ENCODE peak calls at places on chromosome 3, in nine cellular contexts. One of them, this sample, is unnamed. For H3K4me1, the result is how much of the 10 kb centered on the place peaks cover.

GRCh38 chr3:154131850-154132249 is 10.7 kb downstream of the ARHGEF26 start:
- DNase-seq in mammary epithelial cell: no peak
- DNase-seq in H9: no peak
- DNase-seq in IMR-90: no peak
- DNase-seq in heart left ventricle: no peak
- DNase-seq in left ventricle myocardium inferior: no peak
- DNase-seq in heart right ventricle: no peak
- DNase-seq in keratinocyte: no peak
- DNase-seq in PC-9: no peak
- DNase-seq in this sample: no peak

GRCh38 chr3:71713041-71713440 is 12.2 kb downstream of the EIF4E3 start:
- DNase-seq in mammary epithelial cell: peak
- DNase-seq in H9: no peak
- DNase-seq in IMR-90: no peak
- DNase-seq in heart left ventricle: no peak
- DNase-seq in left ventricle myocardium inferior: no peak
- DNase-seq in heart right ventricle: no peak
- DNase-seq in keratinocyte: no peak
- DNase-seq in PC-9: peak
- DNase-seq in this sample: no peak

GRCh38 chr3:16084887-16085286 is 89.6 kb upstream of the GALNT15 start:
- DNase-seq in mammary epithelial cell: no peak
- DNase-seq in H9: no peak
- DNase-seq in IMR-90: peak
- DNase-seq in heart left ventricle: no peak
- DNase-seq in left ventricle myocardium inferior: no peak
- DNase-seq in heart right ventricle: no peak
- DNase-seq in keratinocyte: no peak
- DNase-seq in PC-9: no peak
- DNase-seq in this sample: no peak

GRCh38 chr3:82208002-82208710 is 446.7 kb upstream of the GBE1 start:
- DNase-seq in mammary epithelial cell: peak
- DNase-seq in H9: no peak
- DNase-seq in IMR-90: no peak
- DNase-seq in heart left ventricle: no peak
- DNase-seq in left ventricle myocardium inferior: no peak
- DNase-seq in heart right ventricle: no peak
- DNase-seq in keratinocyte: no peak
- DNase-seq in PC-9: no peak
- DNase-seq in this sample: no peak

GRCh38 chr3:31534036-31534435 is 1.3 kb downstream of the STT3B start:
- DNase-seq in mammary epithelial cell: peak
- DNase-seq in H9: no peak
- DNase-seq in IMR-90: peak
- DNase-seq in heart left ventricle: no peak
- DNase-seq in left ventricle myocardium inferior: no peak
- DNase-seq in heart right ventricle: no peak
- DNase-seq in keratinocyte: no peak
- DNase-seq in PC-9: no peak
- DNase-seq in this sample: no peak

GRCh38 chr3:45595364-45596154 is 1.0 kb downstream of the LIMD1 start:
- DNase-seq in mammary epithelial cell: no peak
- DNase-seq in H9: no peak
- DNase-seq in IMR-90: no peak
- DNase-seq in heart left ventricle: peak
- DNase-seq in left ventricle myocardium inferior: peak
- DNase-seq in heart right ventricle: peak
- DNase-seq in keratinocyte: no peak
- DNase-seq in PC-9: no peak
- DNase-seq in this sample: no peak

GRCh38 chr3:63964287-63965073 is 52.3 kb upstream of the SCAANT1 start:
- DNase-seq in mammary epithelial cell: peak
- DNase-seq in H9: no peak
- DNase-seq in IMR-90: no peak
- DNase-seq in heart left ventricle: no peak
- DNase-seq in left ventricle myocardium inferior: no peak
- DNase-seq in heart right ventricle: no peak
- DNase-seq in keratinocyte: no peak
- DNase-seq in PC-9: no peak
- DNase-seq in this sample: no peak

GRCh38 chr3:110495201-110495927 is 576.3 kb upstream of the NECTIN3 start:
- DNase-seq in mammary epithelial cell: no peak
- DNase-seq in H9: peak
- DNase-seq in IMR-90: no peak
- DNase-seq in heart left ventricle: no peak
- DNase-seq in left ventricle myocardium inferior: no peak
- DNase-seq in heart right ventricle: no peak
- DNase-seq in keratinocyte: no peak
- DNase-seq in PC-9: no peak
- DNase-seq in this sample: no peak

GRCh38 chr3:73508330-73508954 is 116.3 kb downstream of the PDZRN3 start:
- DNase-seq in mammary epithelial cell: peak
- DNase-seq in H9: peak
- DNase-seq in IMR-90: peak
- DNase-seq in heart left ventricle: no peak
- DNase-seq in left ventricle myocardium inferior: no peak
- DNase-seq in heart right ventricle: no peak
- DNase-seq in keratinocyte: peak
- DNase-seq in PC-9: no peak
- DNase-seq in this sample: no peak

GRCh38 chr3:123330441-123330991 is 118.4 kb downstream of the ADCY5 start:
- DNase-seq in mammary epithelial cell: no peak
- DNase-seq in H9: no peak
- DNase-seq in IMR-90: no peak
- DNase-seq in heart left ventricle: peak
- DNase-seq in left ventricle myocardium inferior: peak
- DNase-seq in heart right ventricle: no peak
- DNase-seq in keratinocyte: no peak
- DNase-seq in PC-9: no peak
- DNase-seq in this sample: no peak

GRCh38 chr3:72011495-72011894 is 226.5 kb upstream of the PROK2 start:
- DNase-seq in mammary epithelial cell: peak
- DNase-seq in H9: no peak
- DNase-seq in IMR-90: peak
- DNase-seq in heart left ventricle: no peak
- DNase-seq in left ventricle myocardium inferior: no peak
- DNase-seq in heart right ventricle: no peak
- DNase-seq in keratinocyte: no peak
- DNase-seq in PC-9: no peak
- DNase-seq in this sample: no peak

GRCh38 chr3:141412936-141413354 is 44.6 kb downstream of the ZBTB38 start:
- DNase-seq in mammary epithelial cell: peak
- DNase-seq in H9: no peak
- DNase-seq in IMR-90: peak
- DNase-seq in heart left ventricle: peak
- DNase-seq in left ventricle myocardium inferior: peak
- DNase-seq in heart right ventricle: peak
- DNase-seq in keratinocyte: no peak
- DNase-seq in PC-9: no peak
- DNase-seq in this sample: no peak

GRCh38 chr3:141413387-141414140 is 45.3 kb downstream of the ZBTB38 start:
- DNase-seq in mammary epithelial cell: no peak
- DNase-seq in H9: no peak
- DNase-seq in IMR-90: peak
- DNase-seq in heart left ventricle: no peak
- DNase-seq in left ventricle myocardium inferior: no peak
- DNase-seq in heart right ventricle: no peak
- DNase-seq in keratinocyte: no peak
- DNase-seq in PC-9: no peak
- DNase-seq in this sample: no peak

GRCh38 chr3:141415959-141416358 is 47.7 kb downstream of the ZBTB38 start:
- DNase-seq in mammary epithelial cell: no peak
- DNase-seq in H9: no peak
- DNase-seq in IMR-90: no peak
- DNase-seq in heart left ventricle: no peak
- DNase-seq in left ventricle myocardium inferior: no peak
- DNase-seq in heart right ventricle: no peak
- DNase-seq in keratinocyte: no peak
- DNase-seq in PC-9: no peak
- DNase-seq in this sample: no peak

GRCh38 chr3:141414141-141414689 is 45.9 kb downstream of the ZBTB38 start:
- DNase-seq in mammary epithelial cell: no peak
- DNase-seq in H9: no peak
- DNase-seq in IMR-90: no peak
- DNase-seq in heart left ventricle: no peak
- DNase-seq in left ventricle myocardium inferior: no peak
- DNase-seq in heart right ventricle: no peak
- DNase-seq in keratinocyte: no peak
- DNase-seq in PC-9: no peak
- DNase-seq in this sample: no peak

DNA sequence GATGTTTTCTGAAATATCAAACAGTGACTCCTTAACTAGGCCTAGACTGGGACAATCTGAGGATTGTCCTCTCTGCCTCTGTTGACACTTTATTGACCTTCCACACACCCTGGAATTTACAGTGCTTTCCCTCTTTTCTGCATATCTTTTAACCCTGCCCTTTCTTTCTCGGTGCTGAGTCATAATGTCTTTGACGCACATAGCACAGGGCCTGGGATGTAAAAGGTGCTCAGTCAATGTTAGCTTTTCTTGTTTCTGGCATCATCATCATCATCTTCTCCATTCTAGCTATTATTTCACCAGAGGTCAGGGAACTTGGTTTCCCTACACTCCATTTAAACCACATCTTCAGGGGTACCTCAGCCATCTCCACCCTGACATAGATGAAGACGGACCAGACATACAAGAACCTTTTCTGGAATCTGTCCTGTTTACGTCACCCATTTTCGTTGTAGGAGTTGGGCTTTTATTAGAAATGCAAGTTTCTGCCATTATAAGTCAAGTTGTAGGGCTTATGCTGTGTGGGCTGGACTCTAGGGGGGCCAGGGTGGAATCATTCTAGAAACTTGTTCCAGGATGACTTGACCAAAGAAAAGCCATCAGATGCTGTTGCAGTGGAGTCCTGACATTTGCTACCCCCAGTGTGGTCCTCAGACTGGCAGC is 46.6 kb downstream of the ZBTB38 start:
- DNase-seq in mammary epithelial cell: no peak
- DNase-seq in H9: no peak
- DNase-seq in IMR-90: peak
- DNase-seq in heart left ventricle: no peak
- DNase-seq in left ventricle myocardium inferior: no peak
- DNase-seq in heart right ventricle: no peak
- DNase-seq in keratinocyte: no peak
- DNase-seq in PC-9: no peak
- DNase-seq in this sample: no peak
- H3K4me1 ChIP-seq in mammary epithelial cell: under half
- H3K4me1 ChIP-seq in H9: under half
- H3K4me1 ChIP-seq in IMR-90: under half
- H3K4me1 ChIP-seq in heart left ventricle: half or more
- H3K4me1 ChIP-seq in left ventricle myocardium inferior: half or more
- H3K4me1 ChIP-seq in heart right ventricle: half or more
- H3K4me1 ChIP-seq in keratinocyte: under half
- H3K4me1 ChIP-seq in PC-9: under half
- H3K4me1 ChIP-seq in this sample: under half

GRCh38 chr3:147943265-147943945 is 534.2 kb downstream of the ZIC1 start:
- DNase-seq in mammary epithelial cell: peak
- DNase-seq in H9: no peak
- DNase-seq in IMR-90: peak
- DNase-seq in heart left ventricle: no peak
- DNase-seq in left ventricle myocardium inferior: no peak
- DNase-seq in heart right ventricle: no peak
- DNase-seq in keratinocyte: no peak
- DNase-seq in PC-9: peak
- DNase-seq in this sample: no peak
- H3K27ac ChIP-seq in mammary epithelial cell: peak
- H3K27ac ChIP-seq in H9: no peak
- H3K27ac ChIP-seq in IMR-90: peak
- H3K27ac ChIP-seq in heart left ventricle: no peak
- H3K27ac ChIP-seq in left ventricle myocardium inferior: no peak
- H3K27ac ChIP-seq in heart right ventricle: no peak
- H3K27ac ChIP-seq in keratinocyte: peak
- H3K27ac ChIP-seq in PC-9: peak
- H3K27ac ChIP-seq in this sample: no peak

GRCh38 chr3:124560406-124561215 is 169.6 kb upstream of the UMPS start:
- DNase-seq in mammary epithelial cell: no peak
- DNase-seq in H9: no peak
- DNase-seq in IMR-90: no peak
- DNase-seq in heart left ventricle: no peak
- DNase-seq in left ventricle myocardium inferior: no peak
- DNase-seq in heart right ventricle: no peak
- DNase-seq in keratinocyte: no peak
- DNase-seq in PC-9: no peak
- DNase-seq in this sample: no peak
- H3K4me1 ChIP-seq in mammary epithelial cell: under half
- H3K4me1 ChIP-seq in H9: under half
- H3K4me1 ChIP-seq in IMR-90: under half
- H3K4me1 ChIP-seq in heart left ventricle: under half
- H3K4me1 ChIP-seq in left ventricle myocardium inferior: under half
- H3K4me1 ChIP-seq in heart right ventricle: under half
- H3K4me1 ChIP-seq in keratinocyte: under half
- H3K4me1 ChIP-seq in PC-9: under half
- H3K4me1 ChIP-seq in this sample: under half

GRCh38 chr3:66971245-66971644 is 26.9 kb upstream of the KBTBD8 start:
- DNase-seq in mammary epithelial cell: no peak
- DNase-seq in H9: no peak
- DNase-seq in IMR-90: no peak
- DNase-seq in heart left ventricle: no peak
- DNase-seq in left ventricle myocardium inferior: no peak
- DNase-seq in heart right ventricle: no peak
- DNase-seq in keratinocyte: no peak
- DNase-seq in PC-9: no peak
- DNase-seq in this sample: no peak
- H3K27ac ChIP-seq in mammary epithelial cell: no peak
- H3K27ac ChIP-seq in H9: no peak
- H3K27ac ChIP-seq in IMR-90: no peak
- H3K27ac ChIP-seq in heart left ventricle: no peak
- H3K27ac ChIP-seq in left ventricle myocardium inferior: no peak
- H3K27ac ChIP-seq in heart right ventricle: no peak
- H3K27ac ChIP-seq in keratinocyte: no peak
- H3K27ac ChIP-seq in PC-9: no peak
- H3K27ac ChIP-seq in this sample: no peak

GRCh38 chr3:112638327-112639020 is 2.5 kb downstream of the CCDC80 start:
- DNase-seq in mammary epithelial cell: no peak
- DNase-seq in H9: no peak
- DNase-seq in IMR-90: no peak
- DNase-seq in heart left ventricle: no peak
- DNase-seq in left ventricle myocardium inferior: peak
- DNase-seq in heart right ventricle: peak
- DNase-seq in keratinocyte: no peak
- DNase-seq in PC-9: no peak
- DNase-seq in this sample: no peak
- H3K4me1 ChIP-seq in mammary epithelial cell: under half
- H3K4me1 ChIP-seq in H9: under half
- H3K4me1 ChIP-seq in IMR-90: under half
- H3K4me1 ChIP-seq in heart left ventricle: under half
- H3K4me1 ChIP-seq in left ventricle myocardium inferior: under half
- H3K4me1 ChIP-seq in heart right ventricle: under half
- H3K4me1 ChIP-seq in keratinocyte: under half
- H3K4me1 ChIP-seq in PC-9: under half
- H3K4me1 ChIP-seq in this sample: under half

GRCh38 chr3:197856199-197856816 is 65.3 kb downstream of the LRCH3 start:
- DNase-seq in mammary epithelial cell: no peak
- DNase-seq in H9: no peak
- DNase-seq in IMR-90: no peak
- DNase-seq in heart left ventricle: no peak
- DNase-seq in left ventricle myocardium inferior: no peak
- DNase-seq in heart right ventricle: no peak
- DNase-seq in keratinocyte: no peak
- DNase-seq in PC-9: no peak
- DNase-seq in this sample: no peak
- H3K27ac ChIP-seq in mammary epithelial cell: no peak
- H3K27ac ChIP-seq in H9: peak
- H3K27ac ChIP-seq in IMR-90: no peak
- H3K27ac ChIP-seq in heart left ventricle: no peak
- H3K27ac ChIP-seq in left ventricle myocardium inferior: no peak
- H3K27ac ChIP-seq in heart right ventricle: no peak
- H3K27ac ChIP-seq in keratinocyte: no peak
- H3K27ac ChIP-seq in PC-9: no peak
- H3K27ac ChIP-seq in this sample: no peak

This sample was measured in effector memory CD4-positive, alpha-beta T cell.